ENCODE peak calls at places on chromosome 1, in nine cellular contexts. J is NCI-H1417; S is GM13976; G is K562; M is H54; B is endothelial cell; R is head of caudate nucleus; A is GM12891; U is activated naive CD8-positive, alpha-beta T cell treated with anti-CD3 and anti-CD28 coated beads, Interleukin-2, amount 50 U/mL, for 24 hours. D is an unnamed sample.

GRCh38 chr1:236627717-236628116 is 23.4 kb upstream of the HEATR1 start:
- DNase-seq in R (no peak), M (no peak), J (no peak), U (no peak), B (no peak), A (no peak), G (no peak), S (no peak), D (no peak)

GRCh38 chr1:55522353-55522903 is 307.3 kb upstream of the USP24 start:
- DNase-seq in B (no peak), U (no peak), R (no peak), A (no peak), J (no peak), S (no peak), M (no peak), G (no peak), D (no peak)

GRCh38 chr1:55155522-55155921 is 59.6 kb downstream of the USP24 start:
- DNase-seq in R (peak; percentile 74), G (peak; percentile 10), B (no peak), U (no peak), M (no peak), J (no peak), S (no peak), A (no peak), D (peak; percentile 28)

GRCh38 chr1:16026723-16027484 is 5.1 kb downstream of the CLCNKA start:
- DNase-seq in G (peak; percentile 88), B (peak; percentile 55), S (peak; percentile 58), A (no peak), U (no peak), J (peak; percentile 25), M (no peak), R (no peak), D (peak; percentile 36)

GRCh38 chr1:184225501-184226487 is 161.0 kb upstream of the C1orf21 start:
- DNase-seq in U (no peak), J (no peak), R (no peak), B (no peak), A (no peak), G (no peak), S (no peak), M (no peak), D (no peak)

GRCh38 chr1:10451286-10451685 is 1.5 kb downstream of the CORT start:
- DNase-seq in B (peak; percentile 62), U (no peak), G (no peak), J (no peak), M (no peak), S (no peak), A (no peak), R (no peak), D (peak; percentile 84)

GRCh38 chr1:201149400-201149799 is 4.9 kb downstream of the TMEM9 start:
- DNase-seq in G (peak; percentile 70), J (no peak), B (no peak), S (peak; percentile 68), M (no peak), U (no peak), A (peak; percentile 44), R (no peak), D (peak; percentile 41)

GRCh38 chr1:224519874-224520273 is 85.3 kb upstream of the WDR26 start:
- DNase-seq in S (no peak), M (no peak), J (no peak), A (no peak), U (no peak), B (no peak), R (no peak), G (no peak), D (no peak)

GRCh38 chr1:244381887-244382565 is 69.7 kb downstream of the ADSS2 start:
- DNase-seq in A (no peak), B (no peak), J (no peak), R (no peak), G (no peak), U (no peak), M (no peak), S (no peak), D (peak; percentile 87)

GRCh38 chr1:74623716-74624115 is 49.9 kb downstream of the ERICH3 start:
- DNase-seq in R (no peak), M (no peak), U (no peak), A (no peak), S (no peak), B (no peak), J (no peak), G (no peak), D (no peak)

GRCh38 chr1:217569021-217569420 is 61.9 kb downstream of the GPATCH2 start:
- DNase-seq in J (no peak), R (no peak), M (no peak), S (no peak), A (no peak), U (no peak), G (no peak), B (no peak), D (peak; percentile 11)

GRCh38 chr1:234779160-234779538 is 169.2 kb upstream of the IRF2BP2 start:
- DNase-seq in J (no peak), S (no peak), B (no peak), U (no peak), M (no peak), R (no peak), A (no peak), G (peak; percentile 33), D (no peak)

GRCh38 chr1:33612877-33613487 is 140.5 kb downstream of the ZSCAN20 start:
- DNase-seq in B (peak; percentile 78), R (peak; percentile 70), M (peak; percentile 59), G (peak; percentile 74), S (peak; percentile 73), J (peak; percentile 42), U (peak; percentile 55), A (peak; percentile 57), D (peak; percentile 73)